ENCODE peak calls at places on chromosomes 2 and 18, in six cellular contexts. E is GM23248, D is HCT116, T is astrocyte, G is fibroblast of lung, Y is neural progenitor cell. W is an unnamed sample. For H3K79me2, the result is how much of the 10 kb centered on the place peaks cover.

GRCh38 chr2:149438260-149438960 is 108.0 kb downstream of the LYPD6 start:
- DNase-seq in D (no peak), G (no peak), Y (no peak), T (no peak), E (no peak), W (no peak)

GRCh38 chr2:24489942-24490673 is 946 bp upstream of the NCOA1 start:
- DNase-seq in G (peak), T (peak), D (no peak), Y (peak), E (peak), W (peak)

GRCh38 chr2:128494307-128494639 is 175.6 kb upstream of the HS6ST1 start:
- DNase-seq in E (no peak), T (no peak), D (no peak), G (no peak), Y (no peak), W (no peak)

GRCh38 chr2:144659731-144660275 is 139.9 kb upstream of the ZEB2 start:
- DNase-seq in D (peak), E (peak), G (peak), T (peak), Y (no peak), W (no peak)

GRCh38 chr2:128611421-128612320 is 293.0 kb upstream of the HS6ST1 start:
- DNase-seq in T (no peak), D (no peak), G (no peak), Y (no peak), E (no peak), W (no peak)

GRCh38 chr2:220748875-220749479 is 823.1 kb downstream of the EPHA4 start:
- DNase-seq in E (no peak), Y (peak), G (no peak), D (no peak), T (no peak), W (no peak)

GRCh38 chr2:204072443-204073324 is 136.1 kb downstream of the ICOS start:
- DNase-seq in G (no peak), E (peak), T (no peak), D (peak), Y (peak), W (peak)

GRCh38 chr18:7116001-7116831 is 1.4 kb downstream of the LAMA1 start:
- DNase-seq in Y (peak), D (no peak), G (peak), E (peak), T (peak), W (peak)

GRCh38 chr2:8391126-8391525 is 290.7 kb upstream of the ID2 start:
- DNase-seq in D (no peak), T (no peak), Y (no peak), E (no peak), G (no peak), W (no peak)

GRCh38 chr18:49847524-49847923 is 34.2 kb upstream of the ACAA2 start:
- DNase-seq in T (no peak), Y (no peak), D (no peak), E (no peak), G (no peak), W (no peak)

GRCh38 chr18:22346968-22347611 is 70.6 kb downstream of the CTAGE1 start:
- DNase-seq in E (peak), T (peak), G (peak), Y (peak), D (no peak), W (peak)

GRCh38 chr18:22349966-22350365 is 67.7 kb downstream of the CTAGE1 start:
- DNase-seq in T (peak), E (peak), G (peak), D (no peak), Y (no peak), W (no peak)

GRCh38 chr18:22347624-22348511 is 69.8 kb downstream of the CTAGE1 start:
- DNase-seq in Y (no peak), G (peak), T (no peak), E (peak), D (no peak), W (peak)

GRCh38 chr18:22349317-22349898 is 68.3 kb downstream of the CTAGE1 start:
- DNase-seq in G (peak), T (peak), E (peak), Y (peak), D (no peak), W (peak)

DNA sequence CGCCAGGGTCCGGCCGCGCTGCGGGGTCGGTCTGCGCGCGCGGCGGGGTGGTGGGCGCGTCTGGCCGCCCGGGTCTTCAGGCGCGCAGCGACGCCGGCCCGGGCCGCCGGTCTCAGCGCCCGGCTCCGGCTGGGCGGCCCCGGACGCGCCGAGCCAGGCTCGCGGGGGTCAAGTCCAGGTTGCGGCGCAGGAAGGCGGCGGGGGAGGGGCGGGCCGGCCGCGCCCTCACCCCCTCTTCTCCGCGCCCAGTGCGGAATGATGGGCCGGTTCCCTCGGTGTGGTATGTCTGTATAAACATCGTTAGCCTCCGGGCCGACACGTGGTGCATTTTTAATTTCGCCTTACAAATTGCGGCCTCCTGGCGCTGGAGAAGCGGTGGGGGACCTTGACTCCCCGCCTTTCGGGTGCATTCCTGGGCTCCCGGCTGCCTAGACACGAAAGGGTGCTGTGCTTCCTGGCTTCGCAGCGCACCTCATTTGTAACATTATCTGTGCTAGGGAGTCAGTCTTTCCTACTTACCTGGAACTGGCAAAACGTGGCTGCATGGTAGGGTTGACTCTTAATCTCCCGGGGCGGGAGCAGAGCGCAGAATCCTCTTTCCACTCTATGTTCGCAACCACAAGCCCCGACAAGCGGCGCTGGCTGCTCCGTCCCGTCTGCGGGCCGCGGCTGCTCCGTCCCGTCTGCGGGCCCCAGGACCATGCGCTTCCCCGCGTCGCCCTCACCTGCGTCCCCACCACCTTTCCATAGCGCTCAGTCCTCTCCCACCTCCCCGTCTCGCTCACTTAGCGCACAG is 69.0 kb downstream of the CTAGE1 start:
- DNase-seq in D (no peak), E (peak), T (peak), G (peak), Y (peak), W (peak)
- H3K27ac ChIP-seq in D (no peak), E (peak), T (peak), G (peak), Y (no peak), W (peak)

GRCh38 chr2:195620499-195620898 is 36.5 kb upstream of the SLC39A10 start:
- DNase-seq in E (peak), D (no peak), G (no peak), T (peak), Y (no peak), W (no peak)

GRCh38 chr2:195628666-195629065 is 28.4 kb upstream of the SLC39A10 start:
- DNase-seq in Y (no peak), G (no peak), E (no peak), T (no peak), D (no peak), W (no peak)

GRCh38 chr2:195626507-195626906 is 30.5 kb upstream of the SLC39A10 start:
- DNase-seq in D (no peak), Y (no peak), T (no peak), E (no peak), G (no peak), W (no peak)

GRCh38 chr2:195622966-195623365 is 34.1 kb upstream of the SLC39A10 start:
- DNase-seq in E (peak), D (no peak), T (peak), G (no peak), Y (no peak), W (no peak)
- H3K79me2 ChIP-seq in E (under half), D (under half), T (under half), G (under half), Y (under half), W (under half)

GRCh38 chr2:162556996-162557395 is 213.1 kb downstream of the GCA start:
- DNase-seq in Y (no peak), E (no peak), G (no peak), T (peak), D (no peak), W (no peak)
- TF ChIP-seq EZH2 in Y (no peak), E (no peak), G (no peak), T (no peak), D (no peak), W (no peak)

GRCh38 chr2:101197215-101197745 is 46.1 kb upstream of the TBC1D8 start:
- DNase-seq in D (no peak), Y (no peak), T (no peak), E (peak), G (peak), W (no peak)

GRCh38 chr2:101196220-101196661 is 45.1 kb upstream of the TBC1D8 start:
- DNase-seq in D (no peak), E (no peak), T (no peak), Y (no peak), G (no peak), W (no peak)

GRCh38 chr2:101199153-101199810 is 48.1 kb upstream of the TBC1D8 start:
- DNase-seq in Y (no peak), E (peak), D (no peak), G (peak), T (peak), W (no peak)

GRCh38 chr2:101200714-101201113 is 49.5 kb upstream of the TBC1D8 start:
- DNase-seq in E (peak), Y (no peak), G (peak), T (peak), D (peak), W (no peak)

GRCh38 chr2:101197814-101198213 is 46.6 kb upstream of the TBC1D8 start:
- DNase-seq in Y (no peak), E (no peak), G (no peak), D (no peak), T (no peak), W (no peak)
- H3K27ac ChIP-seq in Y (no peak), E (no peak), G (no peak), D (no peak), T (no peak), W (no peak)

DNA sequence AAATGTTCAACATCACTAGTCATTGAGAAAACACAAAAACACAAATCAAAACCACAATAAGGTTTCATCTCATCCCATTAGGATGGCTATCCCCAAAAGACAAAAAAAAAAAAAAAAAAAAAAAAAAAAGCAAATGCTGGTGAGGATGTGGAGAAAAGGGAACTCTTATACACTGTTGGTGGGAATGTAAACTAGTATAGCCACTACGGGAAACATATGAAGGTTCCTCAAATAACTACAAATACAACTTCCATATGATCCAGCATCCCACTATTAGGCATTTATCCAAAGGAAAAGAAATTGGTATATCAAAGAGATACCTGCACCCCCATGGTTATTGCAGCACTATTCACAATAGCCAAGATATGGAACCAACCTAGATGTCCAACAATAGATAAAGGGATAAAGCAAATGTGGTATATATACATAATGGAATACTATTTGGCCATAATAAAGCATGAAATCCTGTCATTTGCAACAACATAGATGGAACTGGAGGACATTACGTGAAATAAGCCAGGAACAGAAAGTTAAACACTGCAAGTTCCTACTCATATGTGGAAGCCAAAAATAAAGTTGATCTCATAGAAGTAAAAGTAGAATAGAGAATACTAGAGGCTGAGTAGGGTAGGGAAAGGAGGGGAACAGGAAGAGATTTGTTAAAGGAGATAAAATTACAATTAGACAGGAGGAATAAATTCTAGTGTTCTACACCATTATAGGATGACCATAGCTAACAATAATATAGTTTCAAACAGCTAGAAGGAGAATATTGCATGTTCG is 8.4 kb downstream of the POLR1A start:
- DNase-seq in G (no peak), E (no peak), D (no peak), Y (no peak), T (no peak), W (no peak)
- H3K79me2 ChIP-seq in G (under half), E (half or more), D (half or more), Y (half or more), T (half or more), W (under half)

GRCh38 chr2:70902067-70902442 is 33.6 kb upstream of the ATP6V1B1 start:
- DNase-seq in Y (no peak), E (no peak), G (peak), T (peak), D (no peak), W (no peak)
- TF ChIP-seq EZH2 in Y (no peak), E (no peak), G (no peak), T (no peak), D (no peak), W (no peak)

GRCh38 chr2:74562126-74562775 is 7.7 kb downstream of the DOK1 start:
- DNase-seq in Y (no peak), T (no peak), G (no peak), E (peak), D (no peak), W (no peak)
- H3K27ac ChIP-seq in Y (no peak), T (no peak), G (no peak), E (no peak), D (no peak), W (no peak)

GRCh38 chr2:85772841-85773491 is 19.2 kb downstream of the ATOH8 start:
- DNase-seq in G (no peak), Y (no peak), T (no peak), D (no peak), E (peak), W (no peak)

GRCh38 chr2:85772019-85772745 is 18.4 kb downstream of the ATOH8 start:
- DNase-seq in G (peak), E (peak), D (peak), T (peak), Y (peak), W (peak)

GRCh38 chr2:85775406-85776381 is 21.9 kb downstream of the ATOH8 start:
- DNase-seq in E (no peak), Y (no peak), G (no peak), T (no peak), D (no peak), W (no peak)

GRCh38 chr2:85773692-85774091 is 19.9 kb downstream of the ATOH8 start:
- DNase-seq in Y (no peak), E (no peak), T (no peak), G (no peak), D (no peak), W (no peak)

DNA sequence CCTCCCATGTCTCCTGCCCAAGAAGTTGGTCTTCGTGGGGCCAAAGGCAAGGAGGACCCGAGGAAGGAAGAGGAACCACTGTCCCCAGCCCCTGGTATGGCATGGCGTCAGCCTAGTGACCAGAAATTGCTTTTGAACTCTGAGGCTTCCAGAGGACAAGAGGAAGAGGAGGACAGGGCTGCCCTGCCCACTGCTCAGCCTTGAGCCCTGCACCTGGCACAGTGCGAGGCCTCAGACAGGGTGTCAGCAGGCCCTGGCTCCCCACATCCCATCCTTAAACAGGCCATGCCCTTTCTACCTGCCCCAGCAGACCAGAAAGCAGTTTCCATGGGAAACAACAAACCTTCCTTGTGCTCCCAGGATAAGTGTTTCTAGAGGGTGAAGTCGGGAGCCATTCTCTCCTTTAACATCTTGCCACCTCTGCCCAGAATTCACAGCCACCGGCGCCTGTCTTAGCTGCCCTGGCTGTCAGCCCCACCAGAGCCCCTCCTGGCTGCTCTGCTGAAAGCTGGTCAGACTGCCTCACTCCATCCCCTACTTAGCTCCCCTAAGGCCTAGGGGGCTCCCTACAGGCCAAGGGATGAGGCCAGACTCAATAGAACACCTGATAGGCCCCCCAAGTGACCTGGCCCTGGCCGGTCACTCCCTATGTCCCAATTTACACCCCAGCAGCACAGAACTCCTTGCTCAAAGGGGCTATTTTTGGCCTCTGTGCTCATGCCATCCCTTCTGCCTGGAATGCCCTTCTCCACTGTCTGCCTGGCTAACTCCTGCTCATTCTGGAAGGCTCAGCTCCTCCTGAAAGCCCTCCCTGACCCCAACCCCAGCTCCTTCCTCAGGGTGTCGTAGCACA is 20.6 kb downstream of the ATOH8 start:
- DNase-seq in T (no peak), E (no peak), D (no peak), G (no peak), Y (no peak), W (no peak)
- H3K79me2 ChIP-seq in T (under half), E (half or more), D (under half), G (under half), Y (under half), W (under half)

GRCh38 chr2:56183643-56184499 is at the start of gene CCDC85A:
- DNase-seq in D (peak), E (peak), T (peak), G (peak), Y (peak), W (peak)
- TF ChIP-seq EZH2 in D (no peak), E (no peak), T (peak), G (peak), Y (no peak), W (peak)